ENCODE peak calls at places on chromosomes 5 and 9, in eight cellular contexts. A is cardiac muscle cell, E is ovary, U is HFF-Myc, B is psoas muscle, X is HepG2, L is right lobe of liver, F is fibroblast of mammary gland. K is an unnamed sample.
A peak's percentile ranks its signal among the peaks of the same experiment; 100 is the strongest.

GRCh38 chr5:36688722-36689121 is 82.3 kb downstream of the SLC1A3 start:
- DNase-seq in U (no peak), F (peak; percentile 34), A (no peak), E (no peak), L (no peak), B (no peak), X (peak; percentile 29), K (no peak)

GRCh38 chr9:106868565-106868964 is 5.6 kb downstream of the ZNF462 start:
- DNase-seq in F (peak; percentile 64), B (no peak), E (peak; percentile 68), X (no peak), A (peak; percentile 61), U (no peak), L (peak; percentile 76), K (no peak)

GRCh38 chr5:125198270-125198974 is 452.0 kb upstream of the ZNF608 start:
- DNase-seq in A (peak; percentile 88), F (peak; percentile 81), U (peak; percentile 95), L (peak; percentile 58), E (peak; percentile 73), X (no peak), B (peak; percentile 76), K (no peak)

GRCh38 chr5:147918899-147919298 is 12.6 kb upstream of the C5orf46 start:
- DNase-seq in E (no peak), U (no peak), X (no peak), L (no peak), F (no peak), B (no peak), A (no peak), K (no peak)

GRCh38 chr9:124716795-124717194 is 54.3 kb downstream of the NR6A1 start:
- DNase-seq in F (peak; percentile 76), E (no peak), L (no peak), B (no peak), X (no peak), A (no peak), U (no peak), K (no peak)

GRCh38 chr5:81303563-81303962 is 2.2 kb downstream of the ZCCHC9 start:
- DNase-seq in X (peak; percentile 20), B (no peak), F (peak; percentile 88), E (no peak), L (no peak), U (peak; percentile 26), A (no peak), K (no peak)

GRCh38 chr9:89985078-89985477 is 380.3 kb downstream of the GADD45G start:
- DNase-seq in L (no peak), E (no peak), A (no peak), U (no peak), B (no peak), X (no peak), F (no peak), K (no peak)

GRCh38 chr9:121656941-121657340 is 5.5 kb downstream of the DAB2IP start:
- DNase-seq in F (no peak), E (no peak), A (no peak), L (no peak), U (no peak), B (peak; percentile 35), X (no peak), K (no peak)

GRCh38 chr9:110156902-110157301 is 51.1 kb downstream of the C9orf152 start:
- DNase-seq in B (no peak), L (no peak), U (peak; percentile 86), A (peak; percentile 79), X (no peak), F (peak; percentile 88), E (no peak), K (no peak)

GRCh38 chr5:167255931-167256330 is 1035.5 kb upstream of the WWC1 start:
- DNase-seq in A (no peak), U (no peak), F (no peak), E (no peak), L (no peak), X (no peak), B (no peak), K (no peak)

GRCh38 chr5:1096792-1097191 is 15.1 kb downstream of the SLC12A7 start:
- DNase-seq in E (no peak), U (no peak), L (no peak), F (no peak), B (no peak), A (no peak), X (no peak), K (no peak)

GRCh38 chr5:179054876-179055275 is 5.3 kb upstream of the ZNF354C start:
- DNase-seq in B (no peak), E (no peak), L (no peak), U (no peak), X (no peak), F (no peak), A (no peak), K (no peak)

GRCh38 chr5:116571568-116572321 is 2.9 kb downstream of the SEMA6A start:
- DNase-seq in X (peak; percentile 39), L (no peak), E (no peak), F (no peak), A (no peak), U (no peak), B (no peak), K (no peak)

GRCh38 chr9:108671156-108671555 is 184.6 kb downstream of the ACTL7B start:
- DNase-seq in A (peak; percentile 40), L (no peak), U (peak; percentile 50), X (peak; percentile 17), F (peak; percentile 42), B (no peak), E (no peak), K (no peak)

DNA sequence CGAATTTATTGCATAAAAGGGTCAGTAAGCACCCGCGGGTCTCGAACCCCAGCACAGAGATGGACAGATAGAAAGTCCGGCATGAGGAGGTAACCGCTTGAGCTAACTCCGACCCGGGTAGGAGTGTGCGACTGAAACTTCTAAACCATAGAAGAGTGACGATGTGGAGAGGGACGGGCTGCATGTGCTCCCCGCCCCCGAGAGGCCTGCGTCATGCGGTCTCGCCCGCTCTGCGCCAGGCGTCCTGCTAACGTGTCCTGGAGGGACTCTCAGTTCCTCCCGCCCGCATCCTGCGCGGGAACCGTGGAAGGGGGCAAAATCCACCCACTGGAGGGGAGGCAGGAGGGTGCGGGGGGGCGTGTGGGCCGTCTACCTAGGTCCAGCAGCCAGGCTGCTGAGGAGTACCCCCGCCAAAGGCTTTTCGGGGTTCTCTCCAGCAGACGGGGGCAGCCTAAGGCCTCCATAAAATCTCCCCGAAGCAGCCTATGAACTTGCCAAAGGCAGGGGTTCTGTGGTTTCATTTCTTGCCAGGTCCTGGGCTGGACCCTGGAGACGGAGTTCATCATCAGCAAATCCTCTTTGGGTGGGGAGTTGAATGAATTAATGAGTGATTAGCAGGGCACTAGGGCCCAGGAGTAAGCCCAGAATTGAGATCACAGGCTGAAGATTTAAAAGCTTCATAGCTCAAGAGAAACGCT is 51.8 kb downstream of the TGFBI start:
- DNase-seq in U (peak; percentile 56), L (peak; percentile 95), B (peak; percentile 94), F (peak; percentile 95), A (peak; percentile 97), X (no peak), E (peak; percentile 83), K (peak; percentile 61)
- H3K4me3 ChIP-seq in U (peak overlapping the region; percentile 40), L (peak overlapping the region; percentile 37), B (peak overlapping the region; percentile 31), F (peak overlapping the region; percentile 59), A (peak overlapping the region; percentile 42), X (no peak overlapping the region), E (peak overlapping the region; percentile 29), K (peak overlapping the region; percentile 74)

GRCh38 chr9:135992486-135993408 is 31.6 kb upstream of the UBAC1 start:
- DNase-seq in F (peak; percentile 78), X (peak; percentile 81), A (peak; percentile 95), E (peak; percentile 87), B (peak; percentile 90), L (peak; percentile 87), U (no peak), K (no peak)
- TF ChIP-seq CTCF in F (no peak), X (peak; percentile 19), A (no peak), E (no peak), B (no peak), L (no peak), U (no peak), K (no peak)

GRCh38 chr5:176629853-176630680 is at the start of the genes EIF4E1B and SNCB:
- DNase-seq in E (no peak), A (peak; percentile 53), F (no peak), X (no peak), B (peak; percentile 70), L (no peak), U (no peak), K (no peak)

GRCh38 chr5:176627582-176627981 is 2.8 kb downstream of the SNCB start:
- DNase-seq in E (no peak), U (no peak), F (no peak), B (no peak), A (no peak), X (no peak), L (no peak), K (no peak)

GRCh38 chr5:176630681-176631222 is 277 bp downstream of the EIF4E1B start:
- DNase-seq in A (no peak), U (no peak), X (no peak), L (no peak), B (no peak), F (no peak), E (no peak), K (no peak)

GRCh38 chr5:176628406-176629228 is 1.7 kb downstream of the SNCB start:
- DNase-seq in B (no peak), E (no peak), F (no peak), L (no peak), X (no peak), A (no peak), U (no peak), K (no peak)

DNA sequence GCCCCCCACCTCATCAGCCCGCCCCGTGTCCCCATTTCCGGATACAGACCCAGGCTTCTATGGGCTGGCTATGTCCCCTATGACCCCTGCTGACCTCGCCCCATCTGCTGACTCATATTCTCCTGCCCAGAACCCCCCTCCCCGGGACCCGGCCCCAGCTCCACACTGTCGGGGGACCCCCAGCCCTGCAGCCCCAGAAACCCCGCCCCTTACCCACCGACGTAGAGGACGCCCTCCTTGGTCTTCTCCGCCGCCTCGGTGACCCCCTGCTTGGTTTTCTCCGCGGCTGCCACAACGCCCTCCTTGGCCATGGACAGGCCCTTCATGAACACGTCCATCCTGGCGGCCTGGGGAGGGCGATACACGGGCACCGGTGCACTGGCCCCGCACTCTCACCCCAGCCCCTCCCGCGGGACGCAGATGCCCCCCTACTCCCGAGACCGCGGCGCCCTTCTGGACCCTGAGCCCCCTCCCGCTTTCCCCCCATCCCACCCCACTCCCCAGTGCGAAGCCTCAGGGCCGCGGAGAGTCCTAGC is 949 bp downstream of the SNCB start:
- DNase-seq in X (no peak), F (no peak), A (no peak), E (no peak), U (no peak), B (no peak), L (no peak), K (no peak)
- H3K4me3 ChIP-seq in X (no peak overlapping the region), F (no peak overlapping the region), A (peak overlapping the region; percentile 56), E (no peak overlapping the region), U (no peak overlapping the region), B (peak overlapping the region; percentile 61), L (no peak overlapping the region), K (no peak overlapping the region)

DNA sequence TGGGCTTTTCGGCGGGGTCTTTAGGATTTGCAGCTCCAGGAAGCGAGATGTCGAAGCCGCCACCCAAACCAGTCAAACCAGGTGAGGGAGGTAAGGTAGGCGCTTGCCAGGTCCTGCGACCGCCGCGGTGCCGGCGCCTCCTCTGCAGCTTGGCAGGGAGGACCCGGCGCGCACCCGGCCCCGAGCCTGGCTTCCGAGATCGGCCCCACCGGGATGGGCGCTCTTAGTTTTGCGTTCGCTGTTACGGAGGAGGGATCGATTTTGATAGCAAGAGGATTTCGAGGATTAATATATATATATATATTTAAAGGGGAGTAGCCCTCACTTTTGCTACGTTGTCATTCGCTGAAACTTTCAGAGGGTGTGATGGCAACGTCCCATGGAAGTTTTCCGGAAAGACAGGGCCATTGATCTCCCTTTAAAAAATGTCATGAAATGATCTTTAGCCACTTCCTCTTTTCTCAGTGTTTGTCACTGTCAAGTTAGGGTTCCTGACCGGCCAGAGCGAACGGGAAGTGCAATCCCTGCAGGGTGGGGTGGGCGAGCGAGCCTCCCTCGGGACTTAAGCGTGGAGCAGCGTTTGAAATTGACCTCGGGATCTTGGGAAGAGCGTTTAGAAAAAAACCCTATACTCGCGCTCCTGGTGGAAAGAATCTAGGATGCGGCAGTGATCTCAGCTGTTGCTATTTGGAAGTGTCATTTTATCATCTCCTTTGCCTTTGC is 493 bp downstream of the OSTF1 start:
- DNase-seq in X (peak; percentile 55), E (peak; percentile 58), F (peak; percentile 74), U (no peak), A (peak; percentile 67), B (peak; percentile 83), L (peak; percentile 80), K (no peak)
- TF ChIP-seq CTCF in X (no peak), E (peak; percentile 29), F (peak; percentile 51), U (no peak), A (peak; percentile 41), B (peak; percentile 46), L (no peak), K (peak; percentile 47)

K was measured in epithelial cell of proximal tubule.